ENCODE peak calls at places on chromosomes 5 and 9, in seven cellular contexts. H is neuronal stem cell, F is IMR-90, N is mesendoderm, T is H1, Y is mesenchymal stem cell, S is trophoblast cell. J is an unnamed sample.

GRCh38 chr5:68149189-68149588 is 66.4 kb upstream of the PIK3R1 start:
- DNase-seq in T (no peak), F (peak; percentile 83), S (peak; percentile 21), N (no peak), Y (peak; percentile 77), H (no peak), J (no peak)

GRCh38 chr9:29322240-29322639 is 1749.0 kb upstream of the C9orf72 start:
- DNase-seq in F (no peak), T (no peak), H (no peak), S (no peak), Y (peak; percentile 37), N (no peak), J (no peak)

GRCh38 chr5:92370032-92370431 is 986.9 kb upstream of the ARRDC3 start:
- DNase-seq in N (no peak), F (no peak), H (no peak), S (no peak), Y (no peak), T (no peak), J (no peak)

GRCh38 chr5:171445910-171446516 is 26.6 kb downstream of the FGF18 start:
- DNase-seq in Y (peak; percentile 41), F (peak; percentile 83), H (no peak), S (no peak), T (no peak), N (no peak), J (no peak)

GRCh38 chr9:37800631-37801286 is at the start of gene DCAF10:
- DNase-seq in S (peak; percentile 40), F (peak; percentile 75), N (peak; percentile 88), Y (peak; percentile 88), T (peak; percentile 58), H (peak; percentile 87), J (peak; percentile 91)

GRCh38 chr9:90642570-90643539 is at the start of gene DIRAS2:
- DNase-seq in S (peak; percentile 31), F (peak; percentile 43), H (peak; percentile 60), T (peak; percentile 33), Y (peak; percentile 71), N (peak; percentile 81), J (peak; percentile 79)

GRCh38 chr9:76891874-76892273 is 14.0 kb downstream of the PRUNE2 start:
- DNase-seq in F (no peak), Y (no peak), T (no peak), H (no peak), S (no peak), N (no peak), J (no peak)

GRCh38 chr5:90530736-90531487 is 1.5 kb upstream of the LYSMD3 start:
- DNase-seq in H (no peak), T (no peak), S (no peak), Y (no peak), N (no peak), F (no peak), J (no peak)

GRCh38 chr5:40547994-40548575 is 131.6 kb upstream of the PTGER4 start:
- DNase-seq in S (no peak), Y (no peak), T (no peak), H (no peak), N (no peak), F (no peak), J (no peak)

GRCh38 chr5:128826290-128826689 is 139.0 kb upstream of the SLC27A6 start:
- DNase-seq in Y (no peak), T (no peak), S (no peak), H (no peak), N (peak; percentile 6), F (no peak), J (no peak)

GRCh38 chr5:115471674-115472073 is 72.9 kb downstream of the FEM1C start:
- DNase-seq in Y (no peak), N (no peak), T (no peak), H (no peak), S (no peak), F (no peak), J (no peak)

GRCh38 chr5:115470921-115471320 is 73.7 kb downstream of the FEM1C start:
- DNase-seq in S (no peak), F (no peak), H (no peak), N (no peak), T (no peak), Y (no peak), J (no peak)

GRCh38 chr5:115467631-115468030 is 76.9 kb downstream of the FEM1C start:
- DNase-seq in S (no peak), T (no peak), F (peak; percentile 21), H (no peak), N (no peak), Y (no peak), J (no peak)

GRCh38 chr5:115472601-115473000 is 72.0 kb downstream of the FEM1C start:
- DNase-seq in T (no peak), H (no peak), F (no peak), N (no peak), S (no peak), Y (no peak), J (no peak)

DNA sequence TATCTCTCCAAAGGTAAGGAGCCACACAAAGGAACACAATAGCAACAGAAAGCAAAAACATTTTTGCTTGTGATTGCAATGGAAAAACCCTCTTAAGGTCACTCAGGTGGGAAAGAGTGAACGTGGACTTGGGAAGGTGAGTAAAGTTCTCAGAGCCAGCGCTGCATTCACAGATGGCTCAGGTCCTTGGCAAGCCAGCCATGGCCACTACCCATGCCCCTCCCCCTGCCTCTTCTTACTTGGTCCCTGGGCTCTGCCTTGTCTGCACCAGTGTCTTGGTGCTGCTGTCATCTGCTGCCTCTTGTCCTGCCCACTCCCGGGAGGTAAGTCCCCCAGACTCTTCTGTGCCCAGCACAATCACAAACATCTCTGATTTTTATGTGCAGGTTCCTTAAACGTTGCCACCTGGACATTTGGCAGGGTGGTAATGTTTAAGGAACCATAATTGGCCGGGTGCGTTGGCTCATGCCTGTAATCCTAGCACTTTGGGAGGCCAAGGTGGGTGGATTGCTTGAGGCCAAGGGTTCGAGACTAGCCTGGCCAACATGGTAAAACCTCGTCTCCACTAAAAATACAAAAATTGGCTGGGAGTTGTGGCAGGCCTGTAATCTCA is 74.6 kb downstream of the FEM1C start:
- DNase-seq in H (no peak), T (no peak), F (no peak), N (no peak), Y (no peak), S (no peak), J (no peak)
- H3K4ac ChIP-seq in H (no peak overlapping the region), T (no peak overlapping the region), F (no peak overlapping the region), N (no peak overlapping the region), Y (no peak overlapping the region), S (no peak overlapping the region), J (no peak overlapping the region)

GRCh38 chr5:95610546-95610945 is 9.3 kb upstream of the GPR150 start:
- DNase-seq in F (no peak), N (no peak), T (no peak), H (no peak), Y (no peak), S (peak; percentile 89), J (no peak)
- H2BK120ac ChIP-seq in F (no peak overlapping the region), N (no peak overlapping the region), T (no peak overlapping the region), H (no peak overlapping the region), Y (no peak overlapping the region), S (no peak overlapping the region), J (no peak overlapping the region)

GRCh38 chr5:103244398-103244797 is 14.2 kb upstream of the MACIR start:
- DNase-seq in F (no peak), H (no peak), N (peak; percentile 42), S (no peak), T (no peak), Y (no peak), J (no peak)

GRCh38 chr5:103243665-103244064 is 14.9 kb upstream of the MACIR start:
- DNase-seq in H (no peak), F (peak; percentile 67), N (peak; percentile 52), S (no peak), Y (no peak), T (no peak), J (no peak)

GRCh38 chr5:103249068-103249467 is 9.5 kb upstream of the MACIR start:
- DNase-seq in F (no peak), S (no peak), Y (no peak), H (no peak), T (no peak), N (no peak), J (no peak)

GRCh38 chr5:103245773-103246172 is 12.8 kb upstream of the MACIR start:
- DNase-seq in N (no peak), S (no peak), T (no peak), H (no peak), F (no peak), Y (no peak), J (no peak)

GRCh38 chr5:103247120-103247519 is 11.4 kb upstream of the MACIR start:
- DNase-seq in S (no peak), N (no peak), H (no peak), T (no peak), F (no peak), Y (no peak), J (no peak)
- H3K4ac ChIP-seq in S (no peak overlapping the region), N (no peak overlapping the region), H (no peak overlapping the region), T (no peak overlapping the region), F (no peak overlapping the region), Y (no peak overlapping the region), J (no peak overlapping the region)

GRCh38 chr5:36751881-36752280 is 124.7 kb upstream of the NIPBL start:
- DNase-seq in H (no peak), Y (no peak), T (no peak), S (no peak), F (no peak), N (peak; percentile 47), J (peak; percentile 43)
- H2BK120ac ChIP-seq in H (no peak overlapping the region), Y (no peak overlapping the region), T (no peak overlapping the region), S (no peak overlapping the region), F (no peak overlapping the region), N (no peak overlapping the region), J (no peak overlapping the region)

DNA sequence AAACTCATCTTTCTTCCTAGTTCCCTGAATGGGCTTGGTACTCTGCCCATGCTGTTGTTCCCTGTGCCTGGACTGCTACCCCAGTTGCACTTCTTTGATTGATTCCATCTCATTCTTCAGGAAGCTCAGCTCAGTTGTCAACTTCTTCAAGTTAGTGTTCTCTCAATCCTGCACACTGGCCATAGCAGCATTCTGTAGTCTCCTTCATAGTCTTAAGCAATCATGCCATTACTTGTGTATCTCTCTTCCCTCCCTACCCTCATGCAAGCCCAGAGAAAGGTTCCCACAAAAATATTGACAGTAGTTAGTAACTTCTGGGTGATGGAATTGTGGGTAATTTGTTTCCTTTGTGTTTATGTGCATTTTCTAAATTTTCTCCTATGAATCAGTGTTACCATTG is 5.5 kb downstream of the KDM4C start:
- DNase-seq in S (no peak), H (no peak), T (no peak), F (no peak), N (no peak), Y (no peak), J (no peak)
- H3K4ac ChIP-seq in S (no peak overlapping the region), H (no peak overlapping the region), T (no peak overlapping the region), F (no peak overlapping the region), N (no peak overlapping the region), Y (no peak overlapping the region), J (no peak overlapping the region)

DNA sequence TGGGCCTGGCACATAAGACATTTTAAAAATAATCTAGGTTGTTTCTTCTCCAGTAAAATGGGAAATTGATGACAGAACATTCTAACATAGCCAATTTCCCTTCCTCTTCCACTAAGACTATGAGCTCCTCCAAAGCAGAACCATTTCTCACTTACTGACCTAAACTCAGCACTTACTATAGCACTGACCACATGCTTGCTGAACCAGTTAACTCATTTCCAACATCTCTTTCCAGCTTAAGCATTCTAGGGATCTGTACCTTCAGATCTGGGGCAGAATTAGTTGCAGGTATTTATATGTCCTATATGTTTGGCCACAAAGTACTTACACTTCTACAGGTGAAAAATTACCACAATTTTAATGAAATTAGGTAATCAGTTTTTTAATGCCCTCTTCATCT is 58.9 kb downstream of the TTC39B start:
- DNase-seq in S (no peak), Y (no peak), H (no peak), N (no peak), F (no peak), T (no peak), J (no peak)
- H2BK120ac ChIP-seq in S (no peak overlapping the region), Y (no peak overlapping the region), H (no peak overlapping the region), N (no peak overlapping the region), F (peak overlapping the region; percentile 64), T (peak overlapping the region; percentile 52), J (no peak overlapping the region)

J was measured in H9.